ENCODE peak calls at places on chromosomes 6 and 20, in nine cellular contexts. One of them, this sample, is unnamed.

GRCh38 chr20:58624687-58625086 is 26.4 kb upstream of the STX16 start:
- DNase-seq in uterus: no peak
- DNase-seq in PC-9: no peak
- DNase-seq in neural progenitor cell: no peak
- DNase-seq in dorsolateral prefrontal cortex: no peak
- DNase-seq in IMR-90: no peak
- DNase-seq in K562: no peak
- DNase-seq in pancreas: no peak
- DNase-seq in choroid plexus epithelial cell: no peak
- DNase-seq in this sample: no peak

GRCh38 chr6:154447929-154448328 is 62.6 kb downstream of the CNKSR3 start:
- DNase-seq in uterus: no peak
- DNase-seq in IMR-90: peak
- DNase-seq in choroid plexus epithelial cell: peak
- DNase-seq in K562: no peak
- DNase-seq in pancreas: no peak
- DNase-seq in neural progenitor cell: no peak
- DNase-seq in dorsolateral prefrontal cortex: no peak
- DNase-seq in PC-9: no peak
- DNase-seq in this sample: no peak

GRCh38 chr6:21188505-21189223 is 404.9 kb upstream of the SOX4 start:
- DNase-seq in K562: no peak
- DNase-seq in IMR-90: no peak
- DNase-seq in neural progenitor cell: no peak
- DNase-seq in dorsolateral prefrontal cortex: no peak
- DNase-seq in pancreas: no peak
- DNase-seq in choroid plexus epithelial cell: peak
- DNase-seq in PC-9: no peak
- DNase-seq in uterus: no peak
- DNase-seq in this sample: peak

GRCh38 chr6:38579010-38579628 is 60.6 kb downstream of the BTBD9 start:
- DNase-seq in pancreas: no peak
- DNase-seq in neural progenitor cell: no peak
- DNase-seq in dorsolateral prefrontal cortex: no peak
- DNase-seq in choroid plexus epithelial cell: peak
- DNase-seq in PC-9: no peak
- DNase-seq in IMR-90: peak
- DNase-seq in uterus: no peak
- DNase-seq in K562: peak
- DNase-seq in this sample: peak

GRCh38 chr20:33871362-33871761 is 60.2 kb downstream of the CHMP4B start:
- DNase-seq in dorsolateral prefrontal cortex: no peak
- DNase-seq in uterus: peak
- DNase-seq in K562: no peak
- DNase-seq in IMR-90: peak
- DNase-seq in pancreas: no peak
- DNase-seq in PC-9: no peak
- DNase-seq in neural progenitor cell: no peak
- DNase-seq in choroid plexus epithelial cell: no peak
- DNase-seq in this sample: no peak

GRCh38 chr6:134250776-134251175 is 67.1 kb downstream of the SGK1 start:
- DNase-seq in choroid plexus epithelial cell: no peak
- DNase-seq in IMR-90: no peak
- DNase-seq in dorsolateral prefrontal cortex: no peak
- DNase-seq in pancreas: no peak
- DNase-seq in K562: no peak
- DNase-seq in PC-9: no peak
- DNase-seq in neural progenitor cell: no peak
- DNase-seq in uterus: no peak
- DNase-seq in this sample: no peak

GRCh38 chr20:33568378-33569289 is 78.7 kb downstream of the CBFA2T2 start:
- DNase-seq in uterus: no peak
- DNase-seq in neural progenitor cell: peak
- DNase-seq in K562: no peak
- DNase-seq in PC-9: no peak
- DNase-seq in pancreas: no peak
- DNase-seq in choroid plexus epithelial cell: no peak
- DNase-seq in IMR-90: no peak
- DNase-seq in dorsolateral prefrontal cortex: peak
- DNase-seq in this sample: no peak

GRCh38 chr20:14583413-14583812 is 246.0 kb upstream of the FLRT3 start:
- DNase-seq in choroid plexus epithelial cell: no peak
- DNase-seq in IMR-90: peak
- DNase-seq in PC-9: no peak
- DNase-seq in dorsolateral prefrontal cortex: no peak
- DNase-seq in pancreas: no peak
- DNase-seq in uterus: no peak
- DNase-seq in neural progenitor cell: no peak
- DNase-seq in K562: no peak
- DNase-seq in this sample: peak

GRCh38 chr6:1527098-1527497 is 82.6 kb upstream of the FOXC1 start:
- DNase-seq in neural progenitor cell: peak
- DNase-seq in pancreas: no peak
- DNase-seq in dorsolateral prefrontal cortex: peak
- DNase-seq in uterus: no peak
- DNase-seq in K562: no peak
- DNase-seq in choroid plexus epithelial cell: peak
- DNase-seq in IMR-90: peak
- DNase-seq in PC-9: no peak
- DNase-seq in this sample: peak

GRCh38 chr6:30441171-30441570 is 48.1 kb upstream of the HLA-E start:
- DNase-seq in dorsolateral prefrontal cortex: no peak
- DNase-seq in IMR-90: no peak
- DNase-seq in choroid plexus epithelial cell: no peak
- DNase-seq in uterus: no peak
- DNase-seq in neural progenitor cell: no peak
- DNase-seq in K562: no peak
- DNase-seq in PC-9: no peak
- DNase-seq in pancreas: no peak
- DNase-seq in this sample: peak

GRCh38 chr6:6730831-6731230 is 142.3 kb downstream of the LY86 start:
- DNase-seq in PC-9: peak
- DNase-seq in dorsolateral prefrontal cortex: no peak
- DNase-seq in IMR-90: peak
- DNase-seq in neural progenitor cell: no peak
- DNase-seq in uterus: peak
- DNase-seq in pancreas: no peak
- DNase-seq in K562: no peak
- DNase-seq in choroid plexus epithelial cell: peak
- DNase-seq in this sample: peak

DNA sequence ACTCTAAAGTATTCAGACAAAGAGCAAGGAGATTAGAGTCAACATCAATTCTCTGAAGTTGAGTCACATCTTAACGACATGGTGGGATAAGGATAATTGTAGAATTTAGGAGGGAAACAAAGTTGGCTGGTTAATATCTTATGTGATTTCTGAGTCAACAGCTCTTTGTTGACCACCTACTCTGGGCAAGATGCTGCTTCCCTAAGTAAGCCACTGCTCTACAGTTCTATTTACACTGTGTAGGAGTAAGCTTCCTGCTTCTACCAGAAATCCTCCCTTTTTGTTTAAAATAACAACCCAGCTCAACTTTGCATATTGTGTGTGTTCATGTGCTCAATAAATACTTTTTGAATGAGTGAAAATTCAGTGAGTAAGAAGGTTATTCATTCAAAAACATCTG is 3.1 kb downstream of the HS3ST5 start:
- DNase-seq in pancreas: no peak
- DNase-seq in uterus: no peak
- DNase-seq in choroid plexus epithelial cell: no peak
- DNase-seq in IMR-90: peak
- DNase-seq in neural progenitor cell: no peak
- DNase-seq in dorsolateral prefrontal cortex: no peak
- DNase-seq in PC-9: no peak
- DNase-seq in K562: no peak
- DNase-seq in this sample: no peak
- H3K4me3 ChIP-seq in pancreas: no peak
- H3K4me3 ChIP-seq in uterus: no peak
- H3K4me3 ChIP-seq in choroid plexus epithelial cell: no peak
- H3K4me3 ChIP-seq in IMR-90: no peak
- H3K4me3 ChIP-seq in neural progenitor cell: no peak
- H3K4me3 ChIP-seq in dorsolateral prefrontal cortex: peak
- H3K4me3 ChIP-seq in PC-9: no peak
- H3K4me3 ChIP-seq in K562: no peak
- H3K4me3 ChIP-seq in this sample: no peak

DNA sequence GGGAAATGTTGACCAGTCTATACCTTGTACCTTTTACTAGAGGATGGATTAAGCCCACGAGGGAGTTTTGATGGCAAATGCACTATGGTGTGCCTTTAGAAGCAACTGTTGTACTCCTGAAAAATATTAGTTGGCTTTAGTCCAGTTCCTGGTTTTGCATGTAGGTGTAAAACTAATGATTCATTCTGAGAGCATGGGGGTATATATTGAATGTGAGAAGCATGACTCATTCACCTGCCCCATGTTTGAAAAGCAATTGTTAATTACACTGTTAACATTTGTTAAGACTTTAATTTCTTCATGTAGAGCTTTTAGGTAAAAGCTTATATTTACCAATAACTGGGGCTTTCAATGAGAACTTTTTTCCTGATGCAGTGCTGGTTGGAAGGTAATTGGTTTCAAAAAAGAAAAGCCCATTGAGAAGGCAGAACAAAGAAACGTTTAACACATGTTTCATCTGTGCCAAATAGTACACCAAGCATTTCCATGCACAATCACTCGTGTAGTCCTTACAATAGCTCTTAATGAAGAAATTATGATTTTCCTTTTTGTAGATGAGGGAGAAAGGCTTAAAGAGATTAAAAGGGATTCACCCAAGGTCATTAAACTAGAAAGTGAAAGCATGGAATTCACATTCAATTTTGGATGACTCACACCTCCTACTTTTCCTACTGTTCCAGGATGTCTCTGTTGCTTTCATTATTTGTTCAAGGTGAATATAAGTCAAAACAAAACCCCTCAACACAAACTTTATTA is 134.1 kb downstream of the CCDC170 start:
- DNase-seq in uterus: no peak
- DNase-seq in IMR-90: no peak
- DNase-seq in PC-9: no peak
- DNase-seq in choroid plexus epithelial cell: peak
- DNase-seq in neural progenitor cell: no peak
- DNase-seq in pancreas: no peak
- DNase-seq in K562: no peak
- DNase-seq in dorsolateral prefrontal cortex: no peak
- DNase-seq in this sample: peak
- TF ChIP-seq CTCF in uterus: no peak
- TF ChIP-seq CTCF in IMR-90: no peak
- TF ChIP-seq CTCF in PC-9: no peak
- TF ChIP-seq CTCF in choroid plexus epithelial cell: no peak
- TF ChIP-seq CTCF in neural progenitor cell: no peak
- TF ChIP-seq CTCF in pancreas: no peak
- TF ChIP-seq CTCF in K562: no peak
- TF ChIP-seq CTCF in dorsolateral prefrontal cortex: no peak
- TF ChIP-seq CTCF in this sample: no peak

GRCh38 chr6:127119361-127120108 is 1.1 kb downstream of the RSPO3 start:
- DNase-seq in uterus: peak
- DNase-seq in K562: no peak
- DNase-seq in PC-9: peak
- DNase-seq in neural progenitor cell: peak
- DNase-seq in IMR-90: no peak
- DNase-seq in pancreas: peak
- DNase-seq in choroid plexus epithelial cell: no peak
- DNase-seq in dorsolateral prefrontal cortex: no peak
- DNase-seq in this sample: peak

GRCh38 chr6:127120787-127121636 is 2.5 kb downstream of the RSPO3 start:
- DNase-seq in dorsolateral prefrontal cortex: peak
- DNase-seq in PC-9: peak
- DNase-seq in pancreas: peak
- DNase-seq in uterus: peak
- DNase-seq in choroid plexus epithelial cell: peak
- DNase-seq in IMR-90: peak
- DNase-seq in neural progenitor cell: peak
- DNase-seq in K562: peak
- DNase-seq in this sample: peak

GRCh38 chr6:127121637-127121960 is 3.1 kb downstream of the RSPO3 start:
- DNase-seq in choroid plexus epithelial cell: no peak
- DNase-seq in IMR-90: no peak
- DNase-seq in K562: no peak
- DNase-seq in uterus: no peak
- DNase-seq in PC-9: no peak
- DNase-seq in pancreas: no peak
- DNase-seq in neural progenitor cell: no peak
- DNase-seq in dorsolateral prefrontal cortex: no peak
- DNase-seq in this sample: no peak

GRCh38 chr6:127118505-127119360 is at the start of gene RSPO3:
- DNase-seq in PC-9: peak
- DNase-seq in K562: no peak
- DNase-seq in dorsolateral prefrontal cortex: no peak
- DNase-seq in neural progenitor cell: peak
- DNase-seq in choroid plexus epithelial cell: peak
- DNase-seq in pancreas: peak
- DNase-seq in uterus: peak
- DNase-seq in IMR-90: peak
- DNase-seq in this sample: peak

DNA sequence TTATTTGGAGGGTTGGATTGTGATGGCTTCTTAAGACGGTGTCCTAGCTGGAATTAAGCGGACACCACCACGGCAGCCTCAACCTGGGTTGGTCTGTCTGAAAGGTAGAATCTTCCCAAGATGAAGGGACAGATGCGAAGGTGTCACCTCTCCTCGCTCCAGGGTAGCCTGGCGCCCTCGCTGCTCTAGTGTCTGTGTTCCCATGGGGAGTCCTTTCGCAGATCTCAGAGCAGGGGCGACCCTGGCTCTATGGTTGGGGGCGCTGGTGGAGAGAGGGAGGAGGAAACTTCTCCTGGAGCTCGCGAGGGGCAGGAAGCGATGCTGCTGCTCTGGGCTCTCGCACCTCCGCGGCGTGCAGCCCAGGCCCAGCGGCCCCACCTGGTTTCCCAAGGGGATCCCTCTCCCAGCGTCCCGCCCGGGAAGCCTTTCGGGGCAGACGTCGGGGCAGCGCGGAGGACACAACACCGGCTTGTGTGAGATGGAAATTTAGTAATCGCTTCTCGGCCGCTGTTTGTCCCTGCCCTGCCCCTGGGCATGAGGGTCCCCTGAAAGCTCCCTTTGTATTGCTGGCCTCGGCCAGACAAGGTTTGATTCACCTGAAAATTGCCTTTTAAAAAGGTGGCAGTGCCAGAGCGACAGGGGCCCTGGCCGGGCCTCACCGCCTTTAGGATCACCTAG is 1.8 kb downstream of the RSPO3 start:
- DNase-seq in dorsolateral prefrontal cortex: no peak
- DNase-seq in choroid plexus epithelial cell: no peak
- DNase-seq in IMR-90: no peak
- DNase-seq in uterus: peak
- DNase-seq in pancreas: peak
- DNase-seq in K562: no peak
- DNase-seq in PC-9: no peak
- DNase-seq in neural progenitor cell: peak
- DNase-seq in this sample: no peak
- H3K4me3 ChIP-seq in dorsolateral prefrontal cortex: peak
- H3K4me3 ChIP-seq in choroid plexus epithelial cell: peak
- H3K4me3 ChIP-seq in IMR-90: peak
- H3K4me3 ChIP-seq in uterus: peak
- H3K4me3 ChIP-seq in pancreas: no peak
- H3K4me3 ChIP-seq in K562: no peak
- H3K4me3 ChIP-seq in PC-9: peak
- H3K4me3 ChIP-seq in neural progenitor cell: peak
- H3K4me3 ChIP-seq in this sample: no peak

DNA sequence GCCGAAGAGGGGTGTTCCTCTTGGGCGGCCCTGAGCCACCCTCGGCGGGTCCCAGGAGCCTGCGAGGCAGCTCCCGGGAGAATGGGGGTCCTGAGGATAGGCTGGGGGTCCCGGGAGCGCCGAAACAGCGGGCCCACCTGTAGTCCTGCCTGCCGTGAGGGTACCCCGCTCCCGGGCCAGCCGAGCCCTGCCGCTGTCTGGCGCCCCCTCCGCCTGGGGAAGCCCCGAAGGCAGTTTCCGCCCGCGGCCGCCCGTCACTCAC is 280 bp downstream of the SPATA2 start:
- DNase-seq in uterus: no peak
- DNase-seq in K562: no peak
- DNase-seq in IMR-90: no peak
- DNase-seq in choroid plexus epithelial cell: no peak
- DNase-seq in neural progenitor cell: no peak
- DNase-seq in PC-9: no peak
- DNase-seq in dorsolateral prefrontal cortex: no peak
- DNase-seq in pancreas: no peak
- DNase-seq in this sample: no peak
- TF ChIP-seq CTCF in uterus: no peak
- TF ChIP-seq CTCF in K562: no peak
- TF ChIP-seq CTCF in IMR-90: peak
- TF ChIP-seq CTCF in choroid plexus epithelial cell: no peak
- TF ChIP-seq CTCF in neural progenitor cell: peak
- TF ChIP-seq CTCF in PC-9: no peak
- TF ChIP-seq CTCF in dorsolateral prefrontal cortex: no peak
- TF ChIP-seq CTCF in pancreas: no peak
- TF ChIP-seq CTCF in this sample: no peak

This sample was measured in epithelial cell of esophagus.